ENCODE peak calls at places on chromosomes 5 and 9, in seven cellular contexts. Q, J, L, V, I, P and E are unnamed samples. For H3K4me1, the result is how much of the 10 kb centered on the place peaks cover.

GRCh38 chr5:127229185-127229889 is 61.3 kb upstream of the MEGF10 start:
- DNase-seq in V (no peak), L (peak), J (peak), P (peak), I (peak), Q (peak), E (peak)

GRCh38 chr9:5389109-5389732 is 48.5 kb downstream of the PLGRKT start:
- DNase-seq in V (no peak), Q (peak), L (no peak), J (no peak), I (no peak), P (no peak), E (no peak)

GRCh38 chr9:130689937-130690700 is 3.5 kb upstream of the EXOSC2 start:
- DNase-seq in P (peak), Q (peak), L (no peak), I (peak), V (no peak), J (peak), E (no peak)

GRCh38 chr9:22098636-22099332 is 89.7 kb upstream of the CDKN2B start:
- DNase-seq in L (no peak), P (no peak), J (no peak), I (no peak), Q (no peak), V (no peak), E (no peak)

GRCh38 chr9:136825295-136826187 is 16.7 kb upstream of the AJM1 start:
- DNase-seq in I (no peak), P (no peak), V (no peak), J (no peak), Q (no peak), L (no peak), E (no peak)

GRCh38 chr9:136991993-136992818 is at the start of gene PAXX:
- DNase-seq in J (peak), Q (peak), L (peak), V (peak), P (peak), I (peak), E (peak)

GRCh38 chr5:7053528-7054209 is 340.4 kb downstream of the TENT4A start:
- DNase-seq in P (no peak), V (no peak), J (no peak), I (no peak), L (no peak), Q (no peak), E (no peak)

GRCh38 chr9:126615251-126615790 is 1.6 kb downstream of the LMX1B start:
- DNase-seq in Q (peak), I (peak), P (no peak), V (no peak), L (no peak), J (no peak), E (peak)

GRCh38 chr5:17619353-17619752 is 9.2 kb downstream of the TAF11L12 start:
- DNase-seq in I (no peak), V (no peak), Q (no peak), L (no peak), J (peak), P (no peak), E (no peak)

GRCh38 chr9:1978941-1979340 is 36.2 kb upstream of the SMARCA2 start:
- DNase-seq in I (no peak), J (no peak), Q (peak), P (no peak), V (no peak), L (no peak), E (no peak)

GRCh38 chr9:22053178-22053577 is 44.1 kb upstream of the CDKN2B start:
- DNase-seq in I (no peak), L (no peak), Q (peak), J (no peak), P (no peak), V (no peak), E (no peak)

GRCh38 chr9:124257865-124258764 is at the start of gene NEK6:
- DNase-seq in I (peak), P (no peak), Q (peak), J (no peak), L (no peak), V (no peak), E (no peak)

GRCh38 chr5:175596818-175597217 is 61.1 kb upstream of the HRH2 start:
- DNase-seq in L (no peak), P (no peak), V (no peak), Q (no peak), I (no peak), J (no peak), E (no peak)

GRCh38 chr9:21812945-21813568 is 10.6 kb downstream of the MTAP start:
- DNase-seq in J (peak), P (peak), Q (peak), I (peak), V (no peak), L (no peak), E (peak)

GRCh38 chr5:150242495-150242894 is 47.1 kb downstream of the CAMK2A start:
- DNase-seq in L (no peak), P (no peak), I (no peak), J (no peak), V (no peak), Q (no peak), E (no peak)

GRCh38 chr5:59317023-59317771 is 576.3 kb downstream of the PDE4D start:
- DNase-seq in P (no peak), Q (peak), J (no peak), I (peak), V (no peak), L (no peak), E (no peak)

GRCh38 chr9:97770808-97771372 is 73.8 kb upstream of the XPA start:
- DNase-seq in P (no peak), J (no peak), I (no peak), V (no peak), Q (no peak), L (no peak), E (no peak)

GRCh38 chr9:99385814-99386279 is 163.8 kb downstream of the SEC61B start:
- DNase-seq in P (no peak), J (no peak), Q (peak), V (no peak), I (no peak), L (no peak), E (no peak)

GRCh38 chr5:10248378-10249260 is 1.1 kb downstream of the ATPSCKMT start:
- DNase-seq in P (no peak), J (no peak), L (no peak), I (no peak), Q (no peak), V (no peak), E (no peak)

GRCh38 chr5:10251409-10251808 is 1.3 kb downstream of the CCT5 start:
- DNase-seq in I (no peak), J (no peak), Q (no peak), V (no peak), L (no peak), P (no peak), E (no peak)

GRCh38 chr5:10250804-10251276 is 760 bp downstream of the CCT5 start:
- DNase-seq in J (no peak), V (no peak), L (no peak), I (no peak), P (no peak), Q (peak), E (no peak)

GRCh38 chr5:10253390-10253789 is 3.3 kb downstream of the CCT5 start:
- DNase-seq in L (no peak), V (no peak), Q (no peak), J (no peak), P (no peak), I (no peak), E (no peak)

DNA sequence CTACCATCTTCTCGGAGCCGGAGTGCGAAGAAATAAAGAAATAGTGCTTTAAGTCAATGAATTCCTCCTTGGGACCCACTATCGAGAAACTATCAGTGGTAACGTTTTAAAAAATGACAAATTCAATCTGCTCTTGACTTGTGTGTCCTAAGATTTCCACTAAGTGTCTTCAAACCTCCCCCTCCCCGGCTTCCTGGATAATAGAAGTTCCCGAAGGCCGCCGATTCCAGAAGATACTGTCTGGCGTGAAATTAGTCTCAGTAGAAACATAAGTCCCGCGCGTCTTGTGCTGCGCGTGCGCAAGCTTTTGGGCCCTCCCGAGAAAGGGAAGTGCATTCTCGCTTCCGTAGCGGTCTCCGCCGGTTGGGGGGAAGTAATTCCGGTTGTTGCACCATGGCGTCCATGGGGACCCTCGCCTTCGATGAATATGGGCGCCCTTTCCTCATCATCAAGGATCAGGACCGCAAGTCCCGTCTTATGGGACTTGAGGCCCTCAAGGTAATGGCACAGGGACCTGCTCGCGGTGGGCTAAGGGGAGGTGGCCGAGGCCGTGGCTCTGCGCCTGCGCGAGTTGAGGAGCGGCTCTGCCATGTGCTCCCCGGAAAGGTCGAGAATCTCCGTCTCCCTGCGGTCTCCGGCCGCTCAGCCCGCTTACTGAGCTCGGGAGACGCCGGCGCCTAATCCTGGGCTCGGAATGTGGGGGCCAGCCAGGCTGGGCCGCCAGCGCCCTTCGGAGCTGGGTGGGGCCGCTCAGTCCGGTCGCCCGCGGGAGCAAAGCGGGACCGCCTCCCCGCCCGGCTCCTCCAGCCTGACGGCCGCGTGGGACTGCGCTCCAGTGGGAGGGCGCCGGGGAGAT is at the start of gene CCT5:
- DNase-seq in P (peak), I (peak), V (peak), Q (peak), J (peak), L (peak), E (peak)
- TF ChIP-seq POLR2A in P (no peak), I (peak), V (peak), Q (peak), J (peak), L (peak), E (no peak)

GRCh38 chr5:115895821-115896220 is 54.1 kb downstream of the AP3S1 start:
- DNase-seq in Q (peak), V (no peak), J (no peak), L (no peak), P (no peak), I (no peak), E (no peak)
- H3K4me3 ChIP-seq in Q (peak), V (no peak), J (no peak), L (no peak), P (no peak), I (no peak), E (no peak)

GRCh38 chr9:87641067-87641466 is 84.9 kb upstream of the CTSL start:
- DNase-seq in J (no peak), I (no peak), V (no peak), P (no peak), L (no peak), Q (no peak), E (no peak)
- H3K4me1 ChIP-seq in J (under half), I (under half), V (under half), P (under half), L (under half), Q (under half), E (under half)

DNA sequence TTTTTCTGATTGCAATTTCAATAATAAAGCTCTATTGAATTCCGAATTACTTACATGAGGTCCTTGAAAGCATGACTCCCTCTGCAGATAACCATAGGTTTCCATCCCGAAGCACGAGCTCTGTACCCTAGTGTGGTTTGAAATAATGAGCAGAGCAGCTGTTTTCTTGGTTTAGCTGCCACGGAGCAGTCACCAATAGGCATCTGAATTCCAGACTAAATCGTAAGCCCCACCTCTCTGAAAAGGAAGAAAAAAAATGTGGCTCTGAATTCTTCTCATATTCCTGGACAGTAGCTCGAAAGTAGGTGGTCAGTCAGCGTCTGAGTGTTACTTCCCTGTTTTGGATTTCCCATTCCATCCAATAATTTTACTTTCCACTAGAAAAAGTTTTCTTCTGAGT is 18.6 kb upstream of the GNE start:
- DNase-seq in V (no peak), Q (peak), J (peak), I (peak), L (no peak), P (no peak), E (no peak)
- TF ChIP-seq POLR2A in V (no peak), Q (no peak), J (no peak), I (peak), L (no peak), P (no peak), E (no peak)

GRCh38 chr5:177455661-177456590 is 9.3 kb downstream of the PRR7 start:
- DNase-seq in V (peak), I (peak), J (peak), P (peak), L (peak), Q (peak), E (peak)
- H3K4me3 ChIP-seq in V (peak), I (peak), J (peak), P (no peak), L (peak), Q (peak), E (peak)